ENCODE peak calls at places on chromosomes 16 and 17, in six cellular contexts. H, Z, C, U, P and A are unnamed samples.

GRCh38 chr17:64129515-64129764 is 504 bp downstream of the ERN1 start:
- DNase-seq in Z (no peak), C (no peak), U (no peak), H (no peak), P (no peak), A (peak)

GRCh38 chr17:44147812-44148211 is 6.1 kb downstream of the HROB start:
- DNase-seq in U (no peak), C (no peak), Z (no peak), H (no peak), P (no peak), A (no peak)

GRCh38 chr17:14058051-14058450 is 11.3 kb upstream of the COX10 start:
- DNase-seq in C (peak), P (no peak), U (no peak), Z (no peak), H (no peak), A (no peak)

GRCh38 chr17:80678621-80679020 is 134.0 kb downstream of the RPTOR start:
- DNase-seq in P (peak), U (no peak), Z (peak), C (peak), H (no peak), A (peak)

GRCh38 chr17:5097101-5097834 is 14.4 kb downstream of the ZNF232 start:
- DNase-seq in H (peak), U (peak), Z (peak), P (no peak), C (no peak), A (peak)

GRCh38 chr17:57739402-57740224 is 5.5 kb downstream of the CCDC182 start:
- DNase-seq in H (no peak), P (peak), C (no peak), U (no peak), Z (peak), A (peak)

GRCh38 chr16:2386990-2387389 is 42.3 kb upstream of the CCNF start:
- DNase-seq in Z (peak), H (no peak), P (no peak), U (peak), C (no peak), A (peak)

GRCh38 chr17:71668807-71669206 is 452.0 kb upstream of the SOX9 start:
- DNase-seq in U (no peak), Z (no peak), H (no peak), P (no peak), C (no peak), A (no peak)

GRCh38 chr17:65823713-65824112 is 262.3 kb upstream of the AXIN2 start:
- DNase-seq in C (no peak), P (no peak), H (no peak), U (no peak), Z (no peak), A (no peak)

GRCh38 chr16:8623634-8624033 is 2.1 kb downstream of the METTL22 start:
- DNase-seq in Z (no peak), C (peak), U (no peak), H (no peak), P (peak), A (peak)

GRCh38 chr17:49576121-49576905 is 642 bp downstream of the NXPH3 start:
- DNase-seq in P (peak), U (peak), C (peak), H (peak), Z (peak), A (peak)

GRCh38 chr17:9241371-9241712 is 220.0 kb downstream of the NTN1 start:
- DNase-seq in P (peak), C (no peak), U (no peak), Z (no peak), H (no peak), A (no peak)

GRCh38 chr16:31421587-31421986 is 6.6 kb downstream of the COX6A2 start:
- DNase-seq in Z (no peak), H (no peak), P (no peak), C (no peak), U (no peak), A (no peak)

GRCh38 chr16:67268136-67268579 is 11.2 kb upstream of the PLEKHG4 start:
- DNase-seq in U (no peak), C (peak), P (peak), H (no peak), Z (peak), A (peak)

GRCh38 chr17:43217614-43218087 is 6.0 kb downstream of the TMEM106A start:
- DNase-seq in H (no peak), C (no peak), P (no peak), Z (no peak), U (no peak), A (no peak)

GRCh38 chr16:25523183-25523582 is 168.6 kb upstream of the HS3ST4 start:
- DNase-seq in H (no peak), C (no peak), P (no peak), U (no peak), Z (peak), A (peak)

GRCh38 chr17:74698069-74698468 is 14.7 kb downstream of the CD300LF start:
- DNase-seq in H (no peak), C (no peak), U (no peak), Z (no peak), P (no peak), A (no peak)

GRCh38 chr17:50613007-50613406 is 21.7 kb upstream of the ABCC3 start:
- DNase-seq in H (no peak), C (no peak), P (no peak), Z (no peak), U (no peak), A (no peak)

GRCh38 chr17:41421617-41422016 is 2.8 kb downstream of the KRT37 start:
- DNase-seq in C (no peak), P (peak), U (no peak), Z (no peak), H (no peak), A (no peak)

GRCh38 chr17:41907633-41908539 is 10.9 kb downstream of the ACLY start:
- DNase-seq in Z (no peak), C (peak), H (no peak), P (peak), U (no peak), A (no peak)

DNA sequence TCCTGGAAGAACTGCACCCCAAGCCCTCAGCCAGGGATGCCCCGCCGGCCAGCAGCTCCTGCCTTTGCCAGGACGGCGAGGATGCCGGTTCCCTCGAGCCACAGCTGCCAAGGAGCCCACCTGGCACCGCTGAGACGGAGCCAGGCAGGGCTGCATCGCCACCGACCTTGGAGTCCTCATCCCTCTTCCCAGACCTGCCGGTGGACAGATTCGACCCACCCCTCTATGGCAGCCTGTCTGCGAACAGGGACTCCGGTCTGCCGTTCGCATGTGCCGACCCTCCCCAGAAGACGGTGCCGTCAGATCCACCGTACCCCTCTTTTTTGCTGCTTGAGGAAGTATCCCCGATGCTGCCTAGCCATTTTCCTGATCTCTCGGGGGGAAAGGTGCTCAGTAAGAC is 21.4 kb upstream of the ZFPM1 start:
- DNase-seq in P (no peak), U (no peak), H (no peak), Z (no peak), C (no peak), A (no peak)
- H2BK15ac ChIP-seq in P (no peak), U (no peak), H (no peak), Z (no peak), C (no peak), A (no peak)

GRCh38 chr17:17783825-17784598 is 52.8 kb downstream of the SREBF1 start:
- DNase-seq in H (peak), Z (peak), U (no peak), P (peak), C (no peak), A (peak)
- H2BK15ac ChIP-seq in H (no peak), Z (no peak), U (no peak), P (peak), C (no peak), A (no peak)

GRCh38 chr17:60305141-60305540 is 86.8 kb downstream of the USP32 start:
- DNase-seq in P (peak), Z (no peak), H (no peak), U (no peak), C (no peak), A (peak)
- H2BK15ac ChIP-seq in P (no peak), Z (no peak), H (no peak), U (no peak), C (no peak), A (no peak)

GRCh38 chr17:76032780-76033108 is 5.6 kb upstream of the EVPL start:
- DNase-seq in Z (no peak), U (no peak), H (no peak), C (no peak), P (no peak), A (no peak)
- H2BK15ac ChIP-seq in Z (no peak), U (no peak), H (no peak), C (no peak), P (no peak), A (no peak)

DNA sequence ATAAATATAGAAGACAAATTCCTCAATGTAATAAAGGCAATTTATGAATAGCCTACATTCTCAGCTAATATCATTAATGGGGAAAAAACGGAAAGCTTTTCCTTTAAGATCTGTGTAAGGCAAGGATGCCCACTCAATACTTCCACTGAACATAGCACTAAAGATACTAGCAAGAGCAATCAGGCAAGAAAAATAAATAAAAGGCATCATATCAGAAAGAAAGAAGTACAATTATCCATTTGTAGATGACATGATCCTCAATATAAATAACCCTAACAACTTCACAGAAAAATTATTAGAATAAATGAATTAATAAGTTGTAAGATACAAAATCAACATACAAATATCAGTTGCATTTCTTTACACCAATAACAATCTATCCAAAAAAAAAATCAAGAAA is 37.1 kb downstream of the C16orf87 start:
- DNase-seq in Z (no peak), U (no peak), H (no peak), C (no peak), P (no peak), A (no peak)
- H2BK15ac ChIP-seq in Z (no peak), U (no peak), H (no peak), C (no peak), P (no peak), A (no peak)

DNA sequence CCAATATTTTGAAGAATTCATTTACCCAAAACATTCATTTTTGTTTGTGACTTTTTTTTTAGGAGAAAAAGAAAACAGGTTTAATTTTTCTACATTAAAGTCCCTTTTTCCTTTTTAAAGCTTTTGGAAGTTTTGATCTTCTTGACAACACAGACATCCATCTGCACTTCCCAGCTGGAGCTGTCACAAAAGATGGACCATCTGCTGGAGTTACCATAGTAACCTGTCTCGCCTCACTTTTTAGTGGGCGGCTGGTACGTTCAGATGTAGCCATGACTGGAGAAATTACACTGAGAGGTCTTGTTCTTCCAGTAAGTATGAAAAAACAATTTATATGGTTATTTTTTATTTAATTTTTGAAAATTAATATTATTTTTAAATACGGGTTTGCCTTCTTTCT is 37.2 kb downstream of the SIAH1 start:
- DNase-seq in U (no peak), H (no peak), C (no peak), P (no peak), Z (no peak), A (no peak)
- H2BK15ac ChIP-seq in U (no peak), H (no peak), C (no peak), P (no peak), Z (no peak), A (no peak)

GRCh38 chr16:88070989-88071625 is 119.9 kb downstream of the BANP start:
- DNase-seq in P (no peak), Z (no peak), H (no peak), U (no peak), C (no peak), A (no peak)

GRCh38 chr16:88071908-88072307 is 120.7 kb downstream of the BANP start:
- DNase-seq in Z (no peak), H (no peak), C (no peak), U (no peak), P (no peak), A (no peak)

GRCh38 chr16:88074041-88074440 is 122.8 kb downstream of the BANP start:
- DNase-seq in C (no peak), H (no peak), Z (no peak), P (no peak), U (no peak), A (no peak)

GRCh38 chr16:88072571-88073001 is 121.4 kb downstream of the BANP start:
- DNase-seq in P (no peak), U (no peak), Z (no peak), C (no peak), H (no peak), A (no peak)

GRCh38 chr16:88073201-88073721 is 122.0 kb downstream of the BANP start:
- DNase-seq in P (no peak), C (no peak), U (no peak), Z (no peak), H (no peak), A (no peak)
- H2BK15ac ChIP-seq in P (peak), C (no peak), U (no peak), Z (no peak), H (no peak), A (no peak)

GRCh38 chr16:11130978-11131665 is 124.9 kb downstream of the SOCS1 start:
- DNase-seq in P (no peak), C (no peak), Z (no peak), U (no peak), H (no peak), A (no peak)
- H2BK15ac ChIP-seq in P (peak), C (peak), Z (no peak), U (no peak), H (no peak), A (no peak)

GRCh38 chr16:85806539-85806938 is 7.0 kb downstream of the COX4I1 start:
- DNase-seq in Z (no peak), P (no peak), H (no peak), C (no peak), U (no peak), A (no peak)
- H2BK15ac ChIP-seq in Z (no peak), P (no peak), H (no peak), C (no peak), U (no peak), A (no peak)